ENCODE peak calls at places on chromosomes 2 and 18, in eight cellular contexts. One of them, this sample, is unnamed.

GRCh38 chr2:174036825-174037224 is 71.7 kb upstream of the SP3 start:
- DNase-seq in foreskin keratinocyte: no peak
- DNase-seq in NCI-H2029: no peak
- DNase-seq in naive thymus-derived CD8-positive, alpha-beta T cell: no peak
- DNase-seq in hepatic stellate cell: no peak
- DNase-seq in GM06990: no peak
- DNase-seq in HFFc6: no peak
- DNase-seq in cardiac fibroblast: peak
- DNase-seq in this sample: no peak

GRCh38 chr2:2747797-2748301 is 416.8 kb upstream of the MYT1L start:
- DNase-seq in cardiac fibroblast: no peak
- DNase-seq in HFFc6: no peak
- DNase-seq in naive thymus-derived CD8-positive, alpha-beta T cell: no peak
- DNase-seq in GM06990: no peak
- DNase-seq in foreskin keratinocyte: peak
- DNase-seq in hepatic stellate cell: no peak
- DNase-seq in NCI-H2029: peak
- DNase-seq in this sample: no peak

GRCh38 chr2:105261061-105261460 is 19.5 kb downstream of the GPR45 start:
- DNase-seq in foreskin keratinocyte: peak
- DNase-seq in NCI-H2029: no peak
- DNase-seq in HFFc6: peak
- DNase-seq in hepatic stellate cell: no peak
- DNase-seq in cardiac fibroblast: peak
- DNase-seq in naive thymus-derived CD8-positive, alpha-beta T cell: no peak
- DNase-seq in GM06990: no peak
- DNase-seq in this sample: no peak

GRCh38 chr2:128958241-128958640 is 639.6 kb upstream of the HS6ST1 start:
- DNase-seq in naive thymus-derived CD8-positive, alpha-beta T cell: no peak
- DNase-seq in HFFc6: no peak
- DNase-seq in GM06990: no peak
- DNase-seq in NCI-H2029: no peak
- DNase-seq in foreskin keratinocyte: no peak
- DNase-seq in hepatic stellate cell: no peak
- DNase-seq in cardiac fibroblast: no peak
- DNase-seq in this sample: no peak

GRCh38 chr2:9336209-9336533 is 87.2 kb downstream of the ITGB1BP1 start:
- DNase-seq in NCI-H2029: peak
- DNase-seq in hepatic stellate cell: peak
- DNase-seq in cardiac fibroblast: peak
- DNase-seq in GM06990: no peak
- DNase-seq in HFFc6: no peak
- DNase-seq in foreskin keratinocyte: peak
- DNase-seq in naive thymus-derived CD8-positive, alpha-beta T cell: peak
- DNase-seq in this sample: no peak

GRCh38 chr2:239309398-239310245 is 91.2 kb downstream of the HDAC4 start:
- DNase-seq in NCI-H2029: no peak
- DNase-seq in foreskin keratinocyte: no peak
- DNase-seq in hepatic stellate cell: no peak
- DNase-seq in cardiac fibroblast: no peak
- DNase-seq in GM06990: no peak
- DNase-seq in HFFc6: no peak
- DNase-seq in naive thymus-derived CD8-positive, alpha-beta T cell: no peak
- DNase-seq in this sample: no peak

GRCh38 chr18:49890041-49890440 is 76.7 kb upstream of the ACAA2 start:
- DNase-seq in GM06990: no peak
- DNase-seq in HFFc6: no peak
- DNase-seq in naive thymus-derived CD8-positive, alpha-beta T cell: no peak
- DNase-seq in cardiac fibroblast: no peak
- DNase-seq in hepatic stellate cell: no peak
- DNase-seq in foreskin keratinocyte: no peak
- DNase-seq in NCI-H2029: no peak
- DNase-seq in this sample: no peak

GRCh38 chr18:34709631-34710429 is at the start of gene DTNA:
- DNase-seq in cardiac fibroblast: peak
- DNase-seq in NCI-H2029: no peak
- DNase-seq in naive thymus-derived CD8-positive, alpha-beta T cell: no peak
- DNase-seq in foreskin keratinocyte: peak
- DNase-seq in HFFc6: peak
- DNase-seq in GM06990: no peak
- DNase-seq in hepatic stellate cell: peak
- DNase-seq in this sample: no peak

GRCh38 chr18:69787825-69788547 is 159.7 kb downstream of the CD226 start:
- DNase-seq in hepatic stellate cell: no peak
- DNase-seq in cardiac fibroblast: peak
- DNase-seq in foreskin keratinocyte: peak
- DNase-seq in GM06990: no peak
- DNase-seq in HFFc6: peak
- DNase-seq in NCI-H2029: no peak
- DNase-seq in naive thymus-derived CD8-positive, alpha-beta T cell: no peak
- DNase-seq in this sample: no peak

GRCh38 chr2:62219407-62220159 is 23.7 kb downstream of the B3GNT2 start:
- DNase-seq in NCI-H2029: no peak
- DNase-seq in hepatic stellate cell: no peak
- DNase-seq in GM06990: no peak
- DNase-seq in HFFc6: no peak
- DNase-seq in naive thymus-derived CD8-positive, alpha-beta T cell: no peak
- DNase-seq in foreskin keratinocyte: no peak
- DNase-seq in cardiac fibroblast: peak
- DNase-seq in this sample: no peak

GRCh38 chr2:25521665-25522387 is 151.6 kb downstream of the DTNB start:
- DNase-seq in GM06990: peak
- DNase-seq in foreskin keratinocyte: peak
- DNase-seq in cardiac fibroblast: peak
- DNase-seq in naive thymus-derived CD8-positive, alpha-beta T cell: peak
- DNase-seq in hepatic stellate cell: peak
- DNase-seq in NCI-H2029: peak
- DNase-seq in HFFc6: peak
- DNase-seq in this sample: peak

GRCh38 chr2:21676676-21677075 is 552.9 kb downstream of the TDRD15 start:
- DNase-seq in GM06990: no peak
- DNase-seq in hepatic stellate cell: no peak
- DNase-seq in NCI-H2029: no peak
- DNase-seq in foreskin keratinocyte: peak
- DNase-seq in HFFc6: no peak
- DNase-seq in cardiac fibroblast: peak
- DNase-seq in naive thymus-derived CD8-positive, alpha-beta T cell: no peak
- DNase-seq in this sample: no peak

GRCh38 chr2:66305714-66306113 is 129.2 kb upstream of the MEIS1 start:
- DNase-seq in cardiac fibroblast: peak
- DNase-seq in NCI-H2029: peak
- DNase-seq in HFFc6: no peak
- DNase-seq in foreskin keratinocyte: no peak
- DNase-seq in GM06990: no peak
- DNase-seq in naive thymus-derived CD8-positive, alpha-beta T cell: no peak
- DNase-seq in hepatic stellate cell: no peak
- DNase-seq in this sample: no peak

GRCh38 chr2:61377046-61377445 is 93.8 kb downstream of the USP34 start:
- DNase-seq in hepatic stellate cell: no peak
- DNase-seq in GM06990: no peak
- DNase-seq in naive thymus-derived CD8-positive, alpha-beta T cell: no peak
- DNase-seq in HFFc6: no peak
- DNase-seq in NCI-H2029: no peak
- DNase-seq in cardiac fibroblast: no peak
- DNase-seq in foreskin keratinocyte: no peak
- DNase-seq in this sample: no peak

GRCh38 chr2:72236445-72237067 is 88.9 kb upstream of the CYP26B1 start:
- DNase-seq in hepatic stellate cell: peak
- DNase-seq in GM06990: no peak
- DNase-seq in foreskin keratinocyte: peak
- DNase-seq in cardiac fibroblast: peak
- DNase-seq in naive thymus-derived CD8-positive, alpha-beta T cell: no peak
- DNase-seq in NCI-H2029: no peak
- DNase-seq in HFFc6: peak
- DNase-seq in this sample: no peak

GRCh38 chr2:26561918-26562810 is 79.0 kb downstream of the CIB4 start:
- DNase-seq in hepatic stellate cell: peak
- DNase-seq in naive thymus-derived CD8-positive, alpha-beta T cell: peak
- DNase-seq in cardiac fibroblast: peak
- DNase-seq in foreskin keratinocyte: no peak
- DNase-seq in HFFc6: no peak
- DNase-seq in NCI-H2029: peak
- DNase-seq in GM06990: peak
- DNase-seq in this sample: peak

GRCh38 chr18:12417687-12418086 is 10.0 kb downstream of the PRELID3A start:
- DNase-seq in HFFc6: no peak
- DNase-seq in hepatic stellate cell: no peak
- DNase-seq in NCI-H2029: no peak
- DNase-seq in GM06990: no peak
- DNase-seq in cardiac fibroblast: no peak
- DNase-seq in foreskin keratinocyte: no peak
- DNase-seq in naive thymus-derived CD8-positive, alpha-beta T cell: no peak
- DNase-seq in this sample: no peak

GRCh38 chr2:236165491-236166156 is 2.6 kb downstream of the GBX2 start:
- DNase-seq in GM06990: no peak
- DNase-seq in naive thymus-derived CD8-positive, alpha-beta T cell: no peak
- DNase-seq in HFFc6: no peak
- DNase-seq in cardiac fibroblast: no peak
- DNase-seq in foreskin keratinocyte: no peak
- DNase-seq in hepatic stellate cell: no peak
- DNase-seq in NCI-H2029: no peak
- DNase-seq in this sample: no peak

GRCh38 chr2:68925298-68925885 is 27.3 kb downstream of the GKN2 start:
- DNase-seq in foreskin keratinocyte: no peak
- DNase-seq in hepatic stellate cell: peak
- DNase-seq in cardiac fibroblast: peak
- DNase-seq in naive thymus-derived CD8-positive, alpha-beta T cell: peak
- DNase-seq in NCI-H2029: no peak
- DNase-seq in HFFc6: peak
- DNase-seq in GM06990: no peak
- DNase-seq in this sample: peak

GRCh38 chr2:241904011-241904718 is 34.6 kb downstream of the RTP5 start:
- DNase-seq in hepatic stellate cell: no peak
- DNase-seq in HFFc6: no peak
- DNase-seq in naive thymus-derived CD8-positive, alpha-beta T cell: no peak
- DNase-seq in foreskin keratinocyte: no peak
- DNase-seq in cardiac fibroblast: no peak
- DNase-seq in NCI-H2029: no peak
- DNase-seq in GM06990: no peak
- DNase-seq in this sample: no peak

GRCh38 chr2:231522418-231523180 is 7.6 kb downstream of the NMUR1 start:
- DNase-seq in hepatic stellate cell: peak
- DNase-seq in NCI-H2029: no peak
- DNase-seq in naive thymus-derived CD8-positive, alpha-beta T cell: no peak
- DNase-seq in GM06990: no peak
- DNase-seq in HFFc6: no peak
- DNase-seq in cardiac fibroblast: peak
- DNase-seq in foreskin keratinocyte: no peak
- DNase-seq in this sample: no peak

GRCh38 chr2:205047273-205047839 is 502.1 kb downstream of the PARD3B start:
- DNase-seq in HFFc6: no peak
- DNase-seq in hepatic stellate cell: no peak
- DNase-seq in GM06990: no peak
- DNase-seq in cardiac fibroblast: no peak
- DNase-seq in naive thymus-derived CD8-positive, alpha-beta T cell: no peak
- DNase-seq in foreskin keratinocyte: no peak
- DNase-seq in NCI-H2029: no peak
- DNase-seq in this sample: no peak

GRCh38 chr18:22559414-22560282 is 141.9 kb upstream of the CTAGE1 start:
- DNase-seq in foreskin keratinocyte: peak
- DNase-seq in HFFc6: no peak
- DNase-seq in GM06990: no peak
- DNase-seq in NCI-H2029: no peak
- DNase-seq in hepatic stellate cell: peak
- DNase-seq in cardiac fibroblast: peak
- DNase-seq in naive thymus-derived CD8-positive, alpha-beta T cell: no peak
- DNase-seq in this sample: no peak

GRCh38 chr2:189763908-189764661 is 1.5 kb upstream of the OSGEPL1 start:
- DNase-seq in NCI-H2029: no peak
- DNase-seq in cardiac fibroblast: peak
- DNase-seq in foreskin keratinocyte: no peak
- DNase-seq in HFFc6: peak
- DNase-seq in hepatic stellate cell: no peak
- DNase-seq in naive thymus-derived CD8-positive, alpha-beta T cell: no peak
- DNase-seq in GM06990: no peak
- DNase-seq in this sample: no peak

GRCh38 chr2:204060896-204061640 is 124.5 kb downstream of the ICOS start:
- DNase-seq in GM06990: no peak
- DNase-seq in foreskin keratinocyte: no peak
- DNase-seq in naive thymus-derived CD8-positive, alpha-beta T cell: no peak
- DNase-seq in HFFc6: no peak
- DNase-seq in NCI-H2029: no peak
- DNase-seq in cardiac fibroblast: no peak
- DNase-seq in hepatic stellate cell: no peak
- DNase-seq in this sample: no peak

GRCh38 chr2:165902929-165903328 is 50.6 kb downstream of the TTC21B start:
- DNase-seq in hepatic stellate cell: peak
- DNase-seq in GM06990: no peak
- DNase-seq in foreskin keratinocyte: no peak
- DNase-seq in NCI-H2029: peak
- DNase-seq in naive thymus-derived CD8-positive, alpha-beta T cell: peak
- DNase-seq in HFFc6: peak
- DNase-seq in cardiac fibroblast: peak
- DNase-seq in this sample: no peak

GRCh38 chr2:145760781-145761649 is 1241.1 kb upstream of the ZEB2 start:
- DNase-seq in hepatic stellate cell: no peak
- DNase-seq in cardiac fibroblast: peak
- DNase-seq in foreskin keratinocyte: peak
- DNase-seq in naive thymus-derived CD8-positive, alpha-beta T cell: no peak
- DNase-seq in NCI-H2029: no peak
- DNase-seq in GM06990: no peak
- DNase-seq in HFFc6: peak
- DNase-seq in this sample: no peak

GRCh38 chr2:157809212-157809611 is 66.9 kb downstream of the ACVR1 start:
- DNase-seq in foreskin keratinocyte: peak
- DNase-seq in naive thymus-derived CD8-positive, alpha-beta T cell: no peak
- DNase-seq in HFFc6: peak
- DNase-seq in NCI-H2029: no peak
- DNase-seq in hepatic stellate cell: peak
- DNase-seq in GM06990: no peak
- DNase-seq in cardiac fibroblast: peak
- DNase-seq in this sample: no peak

GRCh38 chr2:189628817-189629552 is 32.3 kb upstream of the ASNSD1 start:
- DNase-seq in cardiac fibroblast: peak
- DNase-seq in HFFc6: no peak
- DNase-seq in foreskin keratinocyte: peak
- DNase-seq in NCI-H2029: no peak
- DNase-seq in hepatic stellate cell: no peak
- DNase-seq in GM06990: no peak
- DNase-seq in naive thymus-derived CD8-positive, alpha-beta T cell: no peak
- DNase-seq in this sample: no peak

GRCh38 chr18:22439447-22439846 is 21.7 kb upstream of the CTAGE1 start:
- DNase-seq in hepatic stellate cell: peak
- DNase-seq in cardiac fibroblast: peak
- DNase-seq in GM06990: no peak
- DNase-seq in HFFc6: peak
- DNase-seq in naive thymus-derived CD8-positive, alpha-beta T cell: no peak
- DNase-seq in NCI-H2029: no peak
- DNase-seq in foreskin keratinocyte: peak
- DNase-seq in this sample: no peak

GRCh38 chr2:25030702-25031101 is 11.2 kb upstream of the EFR3B start:
- DNase-seq in NCI-H2029: no peak
- DNase-seq in hepatic stellate cell: no peak
- DNase-seq in foreskin keratinocyte: no peak
- DNase-seq in GM06990: no peak
- DNase-seq in HFFc6: no peak
- DNase-seq in naive thymus-derived CD8-positive, alpha-beta T cell: no peak
- DNase-seq in cardiac fibroblast: no peak
- DNase-seq in this sample: peak

GRCh38 chr18:10304853-10305252 is 149.6 kb upstream of the APCDD1 start:
- DNase-seq in HFFc6: peak
- DNase-seq in foreskin keratinocyte: peak
- DNase-seq in hepatic stellate cell: no peak
- DNase-seq in NCI-H2029: no peak
- DNase-seq in cardiac fibroblast: peak
- DNase-seq in naive thymus-derived CD8-positive, alpha-beta T cell: no peak
- DNase-seq in GM06990: no peak
- DNase-seq in this sample: no peak

GRCh38 chr2:231890896-231891513 is 35.2 kb downstream of the NPPC start:
- DNase-seq in HFFc6: no peak
- DNase-seq in NCI-H2029: peak
- DNase-seq in naive thymus-derived CD8-positive, alpha-beta T cell: no peak
- DNase-seq in hepatic stellate cell: no peak
- DNase-seq in GM06990: no peak
- DNase-seq in foreskin keratinocyte: peak
- DNase-seq in cardiac fibroblast: no peak
- DNase-seq in this sample: no peak

GRCh38 chr18:62485684-62486083 is 37.1 kb upstream of the ZCCHC2 start:
- DNase-seq in naive thymus-derived CD8-positive, alpha-beta T cell: no peak
- DNase-seq in foreskin keratinocyte: peak
- DNase-seq in NCI-H2029: no peak
- DNase-seq in hepatic stellate cell: peak
- DNase-seq in cardiac fibroblast: peak
- DNase-seq in GM06990: no peak
- DNase-seq in HFFc6: peak
- DNase-seq in this sample: no peak